ENCODE peak calls at places on chromosome 22, in five cellular contexts. D is cardiac muscle cell, M is heart right ventricle, W is left lung, Q is cardiac fibroblast. Y is an unnamed sample.

GRCh38 chr22:22745225-22746060 is 101.0 kb downstream of the GGTLC2 start:
- DNase-seq in Q (peak; percentile 56), M (no peak), W (no peak), D (no peak), Y (peak; percentile 74)

GRCh38 chr22:27372969-27373670 is 428.4 kb downstream of the MN1 start:
- DNase-seq in Q (no peak), W (no peak), M (no peak), D (peak; percentile 56), Y (no peak)

GRCh38 chr22:39528681-39529486 is 3.7 kb downstream of the RPS19BP1 start:
- DNase-seq in W (peak; percentile 99), Q (peak; percentile 94), M (peak; percentile 90), D (peak; percentile 92), Y (peak; percentile 94)

GRCh38 chr22:22084089-22084711 is 101.6 kb upstream of the TOP3B start:
- DNase-seq in D (no peak), M (no peak), Q (no peak), W (no peak), Y (no peak)

GRCh38 chr22:19568337-19569311 is 44.4 kb upstream of the CLDN5 start:
- DNase-seq in Q (peak; percentile 97), D (no peak), M (peak; percentile 19), W (no peak), Y (no peak)

GRCh38 chr22:40898850-40899357 is 37.0 kb upstream of the DNAJB7 start:
- DNase-seq in W (no peak), Q (peak; percentile 72), M (no peak), D (peak; percentile 20), Y (no peak)

GRCh38 chr22:39979048-39979447 is 15.7 kb upstream of the FAM83F start:
- DNase-seq in D (no peak), M (no peak), Q (no peak), W (no peak), Y (no peak)

GRCh38 chr22:44026630-44027511 is 2.8 kb downstream of the PARVB start:
- DNase-seq in M (peak; percentile 88), W (peak; percentile 89), Q (peak; percentile 88), D (no peak), Y (peak; percentile 69)

GRCh38 chr22:44755956-44756361 is 3.6 kb downstream of the ARHGAP8 start:
- DNase-seq in W (peak; percentile 42), D (no peak), Q (no peak), M (no peak), Y (no peak)

GRCh38 chr22:46770151-46770641 is 7.7 kb downstream of the TBC1D22A start:
- DNase-seq in D (peak; percentile 29), W (peak; percentile 24), M (no peak), Q (no peak), Y (no peak)

GRCh38 chr22:42366815-42367581 is 65.2 kb downstream of the NFAM1 start:
- DNase-seq in D (no peak), M (no peak), Q (no peak), W (no peak), Y (peak; percentile 30)

GRCh38 chr22:42371112-42371900 is 60.9 kb downstream of the NFAM1 start:
- DNase-seq in D (no peak), M (no peak), Q (no peak), W (peak; percentile 53), Y (no peak)

GRCh38 chr22:42368379-42369249 is 63.6 kb downstream of the NFAM1 start:
- DNase-seq in D (no peak), W (peak; percentile 86), Q (no peak), M (no peak), Y (peak; percentile 20)

GRCh38 chr22:42367980-42368378 is 64.2 kb downstream of the NFAM1 start:
- DNase-seq in D (no peak), Q (no peak), W (no peak), M (no peak), Y (no peak)

GRCh38 chr22:42369250-42370041 is 62.8 kb downstream of the NFAM1 start:
- DNase-seq in M (peak; percentile 91), D (peak; percentile 97), W (peak; percentile 96), Q (peak; percentile 89), Y (peak; percentile 94)
- TF ChIP-seq CTCF in M (no peak), D (no peak), W (no peak), Q (no peak), Y (no peak)

DNA sequence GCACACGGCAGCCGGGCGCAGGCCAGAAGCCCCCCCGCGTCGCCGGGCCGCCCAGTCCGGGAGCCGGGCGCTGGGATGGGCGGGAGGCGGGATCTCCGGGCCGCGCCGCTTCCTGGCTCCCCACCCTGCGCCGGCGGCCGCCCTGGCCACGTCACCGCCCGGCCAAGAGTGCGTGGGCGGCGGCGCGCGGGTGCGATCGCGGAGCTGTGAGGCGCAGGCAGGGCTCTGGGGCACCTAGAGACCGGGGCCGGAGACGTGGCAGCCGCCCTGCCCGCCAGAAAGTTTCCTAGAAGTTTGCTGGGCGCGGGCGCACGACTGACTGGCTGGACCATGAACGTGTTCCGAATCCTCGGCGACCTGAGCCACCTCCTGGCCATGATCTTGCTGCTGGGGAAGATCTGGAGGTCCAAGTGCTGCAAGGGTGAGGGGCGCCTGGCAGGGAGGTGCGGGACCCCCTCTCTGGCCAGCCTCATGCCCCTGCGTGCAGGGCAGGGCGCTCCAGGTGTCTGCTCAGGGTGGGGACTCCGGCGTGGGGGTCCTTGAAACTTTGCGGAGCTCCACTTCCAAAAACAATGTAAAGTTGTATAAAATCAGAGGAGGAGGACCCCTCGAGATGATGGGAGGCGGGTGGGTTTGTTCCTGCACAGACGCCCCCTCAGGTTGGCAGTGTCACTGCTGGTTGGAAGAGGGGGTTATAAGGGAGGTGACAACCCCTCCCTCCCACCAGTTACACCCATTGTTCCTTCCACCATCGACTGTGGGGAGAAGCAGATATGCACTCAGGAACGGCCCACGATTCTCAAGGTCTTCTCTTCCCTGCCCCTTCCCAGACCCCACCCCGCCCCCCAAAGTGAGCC is at the start of gene KDELR3:
- DNase-seq in Q (peak; percentile 68), D (peak; percentile 61), M (peak; percentile 70), W (peak; percentile 89), Y (peak; percentile 63)
- TF ChIP-seq CTCF in Q (peak; percentile 30), D (peak; percentile 14), M (peak; percentile 6), W (no peak), Y (no peak)

DNA sequence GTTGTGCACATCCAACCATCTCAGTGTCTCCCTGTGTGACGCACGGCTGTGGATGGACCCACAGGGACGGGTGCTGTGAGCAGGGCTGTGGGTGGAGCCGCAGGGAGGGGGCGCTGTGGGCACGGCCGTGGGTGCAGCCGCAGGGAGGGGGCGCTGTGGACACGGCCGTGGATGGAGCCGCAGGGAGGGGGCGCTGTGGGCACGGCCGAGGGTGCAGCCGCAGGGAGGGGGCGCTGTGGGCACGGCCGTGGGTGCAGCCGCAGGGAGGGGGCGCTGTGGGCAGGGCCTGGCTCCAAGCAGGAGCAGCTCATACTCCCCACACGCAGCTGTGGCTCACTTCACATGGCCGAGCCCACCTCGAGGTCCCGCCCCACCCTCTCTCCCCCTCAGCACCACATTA is 6.0 kb upstream of the MAPK11 start:
- DNase-seq in D (peak; percentile 29), W (peak; percentile 91), Q (peak; percentile 56), M (no peak), Y (no peak)
- TF ChIP-seq CTCF in D (peak; percentile 44), W (peak; percentile 70), Q (peak; percentile 35), M (peak; percentile 61), Y (no peak)

GRCh38 chr22:33013051-33013450 is 45.1 kb downstream of the SYN3 start:
- DNase-seq in M (no peak), Q (no peak), D (no peak), W (no peak), Y (no peak)
- TF ChIP-seq CTCF in M (no peak), Q (no peak), D (no peak), W (no peak), Y (no peak)

DNA sequence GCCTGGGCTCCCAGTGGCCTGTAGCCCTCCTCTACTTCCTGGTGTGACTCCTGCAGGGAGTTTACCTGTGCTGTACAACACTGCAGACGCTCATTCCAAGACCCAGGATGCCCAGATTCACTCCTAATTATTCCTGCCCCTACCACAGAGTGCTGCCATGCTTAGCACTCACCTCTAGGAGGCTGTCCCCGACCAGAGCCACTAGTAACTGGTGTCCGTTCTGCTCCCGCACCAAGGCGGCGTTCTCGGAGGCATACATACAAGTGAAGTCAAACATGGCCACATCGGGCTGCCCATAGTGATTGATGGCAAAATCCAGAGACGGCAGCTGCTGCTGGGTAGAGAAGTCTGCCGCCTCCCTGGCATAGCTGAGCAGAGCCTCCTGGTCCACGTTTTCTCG is 122.3 kb upstream of the BID start:
- DNase-seq in M (no peak), Q (no peak), D (peak; percentile 51), W (no peak), Y (peak; percentile 74)
- TF ChIP-seq CTCF in M (peak; percentile 44), Q (peak; percentile 45), D (peak; percentile 45), W (no peak), Y (peak; percentile 40)

DNA sequence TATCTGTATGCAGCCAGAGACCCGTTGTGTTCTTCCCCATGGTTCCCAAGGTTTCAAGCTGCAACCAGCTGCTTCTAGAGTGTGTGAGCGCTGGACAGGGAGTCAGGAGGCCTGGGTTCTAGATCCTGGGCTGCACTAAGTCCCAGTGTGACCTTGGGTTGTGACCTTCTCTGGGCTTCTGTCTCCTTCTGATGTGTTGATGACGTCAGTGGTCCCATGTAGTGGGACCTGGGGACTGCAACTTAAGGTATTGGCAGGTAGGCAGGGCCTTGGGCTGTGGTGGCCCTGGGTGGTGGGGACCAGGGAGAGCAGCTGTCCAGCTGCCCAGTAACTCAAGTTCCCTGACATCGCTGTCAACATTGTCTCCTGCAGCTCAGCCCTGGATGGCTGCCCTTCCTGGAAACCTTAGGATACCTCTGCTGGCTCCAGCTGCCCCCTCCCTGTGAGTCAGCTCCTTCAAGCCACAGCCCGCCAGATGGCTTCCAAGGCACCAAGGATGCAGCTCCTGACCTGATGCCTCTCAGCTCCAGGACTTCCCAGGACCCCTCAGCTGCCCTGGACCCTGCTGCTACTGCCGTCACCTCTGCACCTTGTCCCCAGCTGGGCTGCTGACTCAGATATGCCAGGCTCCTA is 1.3 kb upstream of the PVALB start:
- DNase-seq in Q (no peak), W (no peak), D (no peak), M (no peak), Y (no peak)
- TF ChIP-seq CTCF in Q (no peak), W (no peak), D (no peak), M (no peak), Y (no peak)

Y was measured in testis.